ENCODE peak calls at places on chromosome 13, in nine cellular contexts. M, B, Y, N, W, R, O, X and V are unnamed samples.

GRCh38 chr13:73984949-73985691 is 149.1 kb downstream of the KLF12 start:
- DNase-seq in M (no peak), B (no peak), Y (peak), N (peak), W (no peak), R (peak), O (no peak), X (no peak), V (no peak)

GRCh38 chr13:52984881-52985363 is 43.7 kb upstream of the OLFM4 start:
- DNase-seq in M (no peak), B (no peak), Y (no peak), N (no peak), W (no peak), R (no peak), O (no peak), X (peak), V (no peak)

GRCh38 chr13:90414691-90415596 is 932.5 kb upstream of the MIR17HG start:
- DNase-seq in M (no peak), B (no peak), Y (peak), N (no peak), W (no peak), R (no peak), O (peak), X (no peak), V (no peak)

GRCh38 chr13:99884913-99885312 is 86.7 kb downstream of the ZIC5 start:
- DNase-seq in M (no peak), B (no peak), Y (no peak), N (no peak), W (no peak), R (no peak), O (no peak), X (no peak), V (no peak)

GRCh38 chr13:20301391-20302071 is 69.4 kb upstream of the GJB6 start:
- DNase-seq in M (peak), B (no peak), Y (peak), N (no peak), W (no peak), R (peak), O (peak), X (peak), V (no peak)

GRCh38 chr13:21670006-21670882 is 629 bp upstream of the FGF9 start:
- DNase-seq in M (peak), B (no peak), Y (peak), N (peak), W (peak), R (peak), O (peak), X (no peak), V (peak)

GRCh38 chr13:93996471-93996870 is 483.0 kb downstream of the DCT start:
- DNase-seq in M (no peak), B (no peak), Y (no peak), N (no peak), W (no peak), R (no peak), O (no peak), X (no peak), V (no peak)

GRCh38 chr13:25699600-25699999 is 327.8 kb downstream of the ATP8A2 start:
- DNase-seq in M (no peak), B (no peak), Y (no peak), N (no peak), W (no peak), R (no peak), O (no peak), X (no peak), V (no peak)

GRCh38 chr13:71378992-71379905 is 487.8 kb downstream of the DACH1 start:
- DNase-seq in M (no peak), B (no peak), Y (no peak), N (no peak), W (no peak), R (no peak), O (peak), X (no peak), V (no peak)

GRCh38 chr13:105442941-105443340 is 1092.5 kb downstream of the EFNB2 start:
- DNase-seq in M (no peak), B (no peak), Y (peak), N (no peak), W (no peak), R (no peak), O (peak), X (no peak), V (no peak)

GRCh38 chr13:99724633-99725517 is 223.6 kb downstream of the TM9SF2 start:
- DNase-seq in M (no peak), B (no peak), Y (no peak), N (no peak), W (no peak), R (no peak), O (no peak), X (no peak), V (no peak)

GRCh38 chr13:20460744-20461143 is 64.9 kb downstream of the CRYL1 start:
- DNase-seq in M (no peak), B (no peak), Y (no peak), N (no peak), W (no peak), R (no peak), O (no peak), X (peak), V (no peak)

GRCh38 chr13:44698076-44698475 is 121.9 kb upstream of the TSC22D1 start:
- DNase-seq in M (no peak), B (no peak), Y (no peak), N (no peak), W (no peak), R (no peak), O (no peak), X (no peak), V (no peak)

GRCh38 chr13:98447881-98448641 is 128.8 kb downstream of the STK24 start:
- DNase-seq in M (no peak), B (no peak), Y (peak), N (no peak), W (no peak), R (no peak), O (peak), X (no peak), V (no peak)

GRCh38 chr13:42707596-42707995 is 73.8 kb upstream of the FAM216B start:
- DNase-seq in M (no peak), B (no peak), Y (peak), N (no peak), W (no peak), R (no peak), O (peak), X (no peak), V (no peak)

GRCh38 chr13:43057653-43058317 is 34.4 kb downstream of the DNAJC15 start:
- DNase-seq in M (no peak), B (no peak), Y (peak), N (peak), W (no peak), R (peak), O (peak), X (no peak), V (no peak)

GRCh38 chr13:21526707-21527454 is 67.8 kb upstream of the ZDHHC20 start:
- DNase-seq in M (no peak), B (no peak), Y (no peak), N (no peak), W (no peak), R (no peak), O (no peak), X (no peak), V (no peak)

GRCh38 chr13:26440111-26440510 is 117.4 kb upstream of the WASF3 start:
- DNase-seq in M (no peak), B (no peak), Y (no peak), N (no peak), W (no peak), R (no peak), O (no peak), X (no peak), V (no peak)

GRCh38 chr13:25886438-25887214 is 165.2 kb downstream of the SHISA2 start:
- DNase-seq in M (no peak), B (no peak), Y (peak), N (no peak), W (no peak), R (no peak), O (peak), X (no peak), V (no peak)

GRCh38 chr13:51636349-51636890 is 52.2 kb downstream of the WDFY2 start:
- DNase-seq in M (no peak), B (no peak), Y (no peak), N (no peak), W (no peak), R (no peak), O (no peak), X (no peak), V (no peak)

GRCh38 chr13:96966415-96967102 is 27.7 kb downstream of the OXGR1 start:
- DNase-seq in M (no peak), B (no peak), Y (no peak), N (no peak), W (no peak), R (no peak), O (no peak), X (no peak), V (no peak)

GRCh38 chr13:104204177-104204576 is 1138.0 kb upstream of the SLC10A2 start:
- DNase-seq in M (no peak), B (no peak), Y (no peak), N (no peak), W (no peak), R (no peak), O (no peak), X (no peak), V (no peak)
- TF ChIP-seq CTCF in M (no peak), B (no peak), Y (no peak), N (no peak), W (no peak), R (no peak), O (no peak), X (no peak), V (no peak)

DNA sequence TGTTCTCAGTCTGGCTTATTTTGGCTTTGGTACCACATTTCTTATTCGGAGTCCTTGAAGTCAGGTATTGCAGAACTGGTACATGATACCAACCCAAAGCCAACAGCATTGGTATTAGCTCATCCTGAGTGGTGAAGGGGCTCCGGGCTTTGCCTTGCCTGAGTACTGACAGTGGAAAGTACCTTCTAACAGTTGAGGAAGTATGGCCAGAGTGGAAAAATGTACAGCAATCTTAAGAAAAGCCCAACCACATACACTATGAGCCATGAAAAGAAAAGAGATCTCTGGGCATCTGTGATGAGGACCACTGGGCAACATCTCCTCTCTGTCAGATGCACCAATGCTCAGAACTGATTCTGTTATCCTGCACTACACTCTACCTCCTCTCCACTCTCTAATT is 8.3 kb downstream of the LCP1 start:
- DNase-seq in M (no peak), B (no peak), Y (no peak), N (no peak), W (no peak), R (no peak), O (no peak), X (no peak), V (no peak)
- H3K27ac ChIP-seq in M (no peak), B (no peak), Y (no peak), N (no peak), W (peak), R (no peak), O (no peak), X (no peak), V (peak)

DNA sequence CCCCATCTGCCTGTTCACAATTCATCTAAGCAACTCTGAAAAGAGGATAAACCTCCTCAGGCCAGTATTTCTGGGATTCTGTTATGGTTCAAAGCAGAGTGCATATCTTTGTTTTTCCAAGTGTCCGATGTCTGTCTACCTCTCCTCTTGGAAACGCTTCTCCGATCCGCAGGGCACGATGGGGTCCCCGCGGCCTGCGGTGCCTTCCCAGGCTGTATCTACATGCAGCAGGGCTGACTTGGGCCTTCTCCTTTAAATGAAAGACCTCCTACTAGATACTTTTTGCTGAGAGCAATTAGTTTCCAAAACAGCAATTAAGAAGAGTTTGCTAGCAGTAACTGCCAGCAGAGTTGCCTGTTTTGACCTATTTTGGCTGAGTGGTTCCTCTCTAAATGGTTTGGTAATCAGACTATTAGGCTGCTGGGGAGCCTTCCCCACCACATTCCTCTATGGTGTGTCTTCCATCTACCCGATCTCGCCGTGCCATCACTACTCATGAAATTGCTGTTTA is 23.5 kb downstream of the COL4A2 start:
- DNase-seq in M (no peak), B (no peak), Y (peak), N (peak), W (no peak), R (peak), O (peak), X (no peak), V (no peak)
- H3K4me3 ChIP-seq in M (peak), B (peak), Y (no peak), N (peak), W (no peak), R (no peak), O (peak), X (peak), V (no peak)

GRCh38 chr13:112711528-112712265 is 21.9 kb downstream of the ATP11A start:
- DNase-seq in M (peak), B (no peak), Y (peak), N (peak), W (peak), R (peak), O (peak), X (peak), V (peak)
- TF ChIP-seq CTCF in M (no peak), B (no peak), Y (peak), N (no peak), W (no peak), R (peak), O (peak), X (no peak), V (peak)

DNA sequence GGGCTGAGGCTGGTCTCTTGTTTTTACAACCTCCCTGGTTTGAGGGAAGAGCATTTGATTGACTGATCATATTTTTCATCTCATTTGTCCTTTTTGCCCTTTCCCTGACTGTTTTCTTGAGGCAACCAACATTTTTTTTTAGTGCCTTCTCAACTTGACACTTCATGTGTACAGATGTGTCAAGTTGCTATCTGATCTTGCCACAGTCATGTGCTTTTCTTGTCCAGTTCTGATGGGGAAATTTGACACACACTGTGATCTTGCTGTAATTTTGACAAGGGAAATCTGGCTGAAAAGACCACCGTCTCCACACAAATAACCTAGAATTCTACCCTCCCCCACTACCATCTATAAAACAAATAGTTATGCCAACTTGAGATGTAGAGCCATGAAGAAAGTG is 329.6 kb downstream of the KCTD12 start:
- DNase-seq in M (no peak), B (no peak), Y (no peak), N (no peak), W (no peak), R (no peak), O (no peak), X (no peak), V (no peak)
- H3K27ac ChIP-seq in M (no peak), B (no peak), Y (no peak), N (no peak), W (no peak), R (no peak), O (no peak), X (no peak), V (no peak)

GRCh38 chr13:47374741-47375140 is 477.9 kb upstream of the HTR2A start:
- DNase-seq in M (no peak), B (no peak), Y (no peak), N (no peak), W (no peak), R (no peak), O (no peak), X (no peak), V (no peak)

GRCh38 chr13:47372742-47373141 is 475.9 kb upstream of the HTR2A start:
- DNase-seq in M (no peak), B (no peak), Y (no peak), N (no peak), W (no peak), R (no peak), O (peak), X (no peak), V (no peak)
- H3K4me3 ChIP-seq in M (no peak), B (no peak), Y (no peak), N (no peak), W (no peak), R (no peak), O (no peak), X (no peak), V (no peak)

GRCh38 chr13:110925023-110925608 is 10.2 kb upstream of the ANKRD10 start:
- DNase-seq in M (no peak), B (no peak), Y (peak), N (no peak), W (no peak), R (no peak), O (no peak), X (no peak), V (no peak)
- TF ChIP-seq CTCF in M (no peak), B (no peak), Y (peak), N (no peak), W (no peak), R (no peak), O (peak), X (no peak), V (no peak)

DNA sequence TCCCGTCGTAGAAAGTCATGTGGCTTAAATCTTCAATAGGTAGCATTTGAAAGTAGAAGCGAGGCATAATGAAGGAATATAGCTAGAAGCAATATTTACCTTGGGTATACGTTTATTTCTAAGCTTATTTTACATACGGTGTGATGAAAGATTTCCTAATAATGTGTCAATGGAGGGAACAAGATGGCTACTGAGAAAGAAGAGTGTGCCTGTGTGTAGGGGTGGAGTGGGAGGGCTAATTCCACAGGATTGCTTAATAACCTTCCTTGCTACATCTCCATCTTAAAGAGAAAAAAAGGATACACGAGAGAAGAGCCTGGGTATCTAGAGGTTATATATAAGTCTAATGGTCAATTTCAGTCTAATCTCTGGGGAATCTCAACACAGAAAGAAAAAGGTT is 2.0 kb downstream of the SPART start:
- DNase-seq in M (no peak), B (no peak), Y (peak), N (no peak), W (no peak), R (no peak), O (peak), X (no peak), V (no peak)
- H3K27ac ChIP-seq in M (peak), B (peak), Y (no peak), N (no peak), W (no peak), R (peak), O (peak), X (peak), V (no peak)

GRCh38 chr13:24272452-24273161 is 36.8 kb upstream of the C1QTNF9 start:
- DNase-seq in M (no peak), B (no peak), Y (no peak), N (no peak), W (peak), R (no peak), O (no peak), X (peak), V (peak)
- H3K4me3 ChIP-seq in M (peak), B (peak), Y (no peak), N (peak), W (peak), R (peak), O (peak), X (peak), V (peak)

GRCh38 chr13:22736084-22736767 is 444.6 kb upstream of the SGCG start:
- DNase-seq in M (no peak), B (no peak), Y (no peak), N (no peak), W (no peak), R (no peak), O (no peak), X (no peak), V (no peak)

GRCh38 chr13:22744688-22745452 is 435.9 kb upstream of the SGCG start:
- DNase-seq in M (no peak), B (no peak), Y (no peak), N (no peak), W (no peak), R (no peak), O (no peak), X (no peak), V (no peak)

GRCh38 chr13:22738357-22738756 is 442.4 kb upstream of the SGCG start:
- DNase-seq in M (no peak), B (no peak), Y (no peak), N (no peak), W (no peak), R (no peak), O (no peak), X (no peak), V (no peak)

GRCh38 chr13:22736768-22737092 is 444.0 kb upstream of the SGCG start:
- DNase-seq in M (no peak), B (no peak), Y (no peak), N (no peak), W (no peak), R (no peak), O (no peak), X (no peak), V (no peak)

GRCh38 chr13:22740264-22740663 is 440.5 kb upstream of the SGCG start:
- DNase-seq in M (no peak), B (no peak), Y (peak), N (no peak), W (no peak), R (no peak), O (peak), X (no peak), V (no peak)
- TF ChIP-seq CTCF in M (no peak), B (no peak), Y (peak), N (no peak), W (no peak), R (no peak), O (peak), X (no peak), V (no peak)